ENCODE peak calls at places on chromosomes 16 and 17, in five cellular contexts. D, P, Y, O and Z are unnamed samples.

GRCh38 chr17:73630957-73631595 is 13.2 kb downstream of the SDK2 start:
- DNase-seq in Y (no peak), O (no peak), P (no peak), D (no peak), Z (no peak)

GRCh38 chr17:79706931-79707382 is 23.8 kb upstream of the ENPP7 start:
- DNase-seq in O (no peak), P (no peak), D (no peak), Y (no peak), Z (no peak)

GRCh38 chr17:29731589-29731929 is 108.8 kb upstream of the CORO6 start:
- DNase-seq in O (no peak), P (no peak), Y (no peak), D (no peak), Z (no peak)

GRCh38 chr17:41522301-41523224 is 3.9 kb upstream of the KRT15 start:
- DNase-seq in D (no peak), P (no peak), O (no peak), Y (no peak), Z (no peak)

GRCh38 chr17:49290690-49291326 is 60.2 kb upstream of the PHOSPHO1 start:
- DNase-seq in O (peak), Y (no peak), D (no peak), P (peak), Z (peak)

GRCh38 chr16:1180772-1181714 is 28.1 kb downstream of the CACNA1H start:
- DNase-seq in O (no peak), Y (no peak), D (no peak), P (no peak), Z (no peak)

GRCh38 chr16:87178977-87179376 is 138.2 kb downstream of the C16orf95 start:
- DNase-seq in P (no peak), Y (no peak), D (no peak), O (peak), Z (peak)

GRCh38 chr16:67431077-67431804 is at the start of gene HSD11B2:
- DNase-seq in P (no peak), Y (peak), D (peak), O (peak), Z (peak)

GRCh38 chr17:66831383-66832220 is 3.3 kb upstream of the CACNG5 start:
- DNase-seq in P (no peak), Y (no peak), D (no peak), O (no peak), Z (no peak)

GRCh38 chr17:22441776-22442175 is 749.5 kb downstream of the KCNJ18 start:
- DNase-seq in D (no peak), Y (no peak), P (no peak), O (no peak), Z (no peak)

GRCh38 chr16:87464691-87465300 is 28.0 kb downstream of the ZCCHC14 start:
- DNase-seq in Y (no peak), O (peak), D (peak), P (peak), Z (peak)